ENCODE peak calls at places on chromosomes 5 and 9, in seven cellular contexts. M is CD4-positive, CD25-positive, alpha-beta regulatory T cell; Y is stomach; G is fibroblast of lung; H is heart left ventricle; R is HepG2; Z is tibial nerve. J is an unnamed sample.

GRCh38 chr9:115636596-115636995 is 517.0 kb upstream of the PAPPA start:
- DNase-seq in M (no peak), Y (no peak), G (no peak), H (no peak), R (no peak), Z (no peak), J (no peak)

GRCh38 chr9:7976167-7976755 is 176.7 kb upstream of the DMAC1 start:
- DNase-seq in M (peak; percentile 96), Y (no peak), G (peak; percentile 7), H (no peak), R (no peak), Z (no peak), J (no peak)

GRCh38 chr9:137306546-137307254 is 4.6 kb upstream of the NRARP start:
- DNase-seq in M (no peak), Y (no peak), G (no peak), H (peak; percentile 68), R (no peak), Z (no peak), J (no peak)

GRCh38 chr5:97528941-97529340 is 345.9 kb upstream of the RIOK2 start:
- DNase-seq in M (no peak), Y (no peak), G (peak; percentile 72), H (no peak), R (no peak), Z (no peak), J (no peak)

GRCh38 chr9:102985162-102985900 is 9.8 kb upstream of the CYLC2 start:
- DNase-seq in M (no peak), Y (no peak), G (no peak), H (no peak), R (no peak), Z (no peak), J (no peak)

GRCh38 chr9:89435315-89435823 is 62.5 kb downstream of the SEMA4D start:
- DNase-seq in M (peak; percentile 50), Y (peak; percentile 90), G (no peak), H (peak; percentile 46), R (no peak), Z (no peak), J (peak; percentile 86)

GRCh38 chr9:136578915-136579637 is 33.2 kb upstream of the NOTCH1 start:
- DNase-seq in M (no peak), Y (no peak), G (no peak), H (peak; percentile 76), R (no peak), Z (no peak), J (no peak)

GRCh38 chr5:36584009-36584875 is 22.2 kb upstream of the SLC1A3 start:
- DNase-seq in M (no peak), Y (no peak), G (no peak), H (no peak), R (no peak), Z (no peak), J (no peak)

GRCh38 chr9:106860731-106861584 is 2.0 kb upstream of the ZNF462 start:
- DNase-seq in M (no peak), Y (no peak), G (peak; percentile 47), H (peak; percentile 64), R (no peak), Z (peak; percentile 13), J (peak; percentile 50)

GRCh38 chr5:7320641-7321170 is 75.2 kb upstream of the ADCY2 start:
- DNase-seq in M (no peak), Y (no peak), G (peak; percentile 93), H (no peak), R (no peak), Z (no peak), J (no peak)

GRCh38 chr5:66174338-66174737 is 30.2 kb downstream of the SREK1 start:
- DNase-seq in M (peak; percentile 31), Y (no peak), G (peak; percentile 25), H (no peak), R (peak; percentile 3), Z (no peak), J (peak; percentile 18)

GRCh38 chr9:32579706-32580331 is 6.9 kb upstream of the NDUFB6 start:
- DNase-seq in M (peak; percentile 77), Y (peak; percentile 82), G (peak; percentile 20), H (peak; percentile 79), R (peak; percentile 38), Z (peak; percentile 66), J (peak; percentile 73)

GRCh38 chr5:1432296-1432695 is 12.9 kb downstream of the SLC6A3 start:
- DNase-seq in M (no peak), Y (peak; percentile 18), G (no peak), H (peak; percentile 32), R (no peak), Z (no peak), J (no peak)

DNA sequence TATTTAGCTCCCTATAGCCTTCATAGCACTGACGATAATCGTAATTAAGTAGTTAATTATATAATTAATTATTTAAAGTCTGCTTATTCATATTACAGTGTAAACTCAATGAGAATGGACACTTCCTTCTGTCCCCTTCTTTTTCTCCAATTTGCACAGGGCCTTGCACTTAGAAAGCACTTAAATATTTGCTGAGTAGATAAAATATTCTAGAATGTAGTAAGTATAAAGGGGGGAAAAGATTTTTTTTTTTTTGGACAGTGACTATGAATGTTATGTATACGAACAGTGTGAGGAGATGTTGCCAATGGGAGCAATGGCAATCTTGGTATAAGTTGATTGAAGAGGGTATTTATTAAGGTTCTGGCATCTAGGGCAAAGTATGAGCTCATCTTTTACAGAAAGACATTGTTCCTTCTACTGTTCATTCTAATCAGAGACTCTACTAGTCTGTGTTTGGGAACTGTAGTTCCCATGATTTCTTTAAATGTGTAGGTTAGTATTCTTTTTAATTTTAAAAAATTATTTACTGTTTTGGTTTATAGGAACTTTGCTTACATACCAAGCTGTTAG is 49.4 kb downstream of the YTHDC2 start:
- DNase-seq in M (no peak), Y (no peak), G (no peak), H (no peak), R (no peak), Z (no peak), J (no peak)
- H3K36me3 ChIP-seq in M (peaks cover 77% of the 10 kb centered on the region), Y (peaks cover 100% of the 10 kb centered on the region), G (peaks cover 1% of the 10 kb centered on the region), H (peaks cover 96% of the 10 kb centered on the region), R (peaks cover 5% of the 10 kb centered on the region), Z (no peaks in the 10 kb centered on the region), J (no peaks in the 10 kb centered on the region)

GRCh38 chr9:134710271-134710540 is 68.6 kb downstream of the COL5A1 start:
- DNase-seq in M (no peak), Y (no peak), G (no peak), H (no peak), R (no peak), Z (no peak), J (no peak)

GRCh38 chr9:134707031-134707680 is 65.6 kb downstream of the COL5A1 start:
- DNase-seq in M (no peak), Y (peak; percentile 51), G (peak; percentile 76), H (peak; percentile 87), R (peak; percentile 7), Z (peak; percentile 57), J (peak; percentile 92)

GRCh38 chr9:134707731-134708671 is 66.4 kb downstream of the COL5A1 start:
- DNase-seq in M (no peak), Y (no peak), G (no peak), H (peak; percentile 45), R (no peak), Z (no peak), J (no peak)

GRCh38 chr9:134709512-134710270 is 68.1 kb downstream of the COL5A1 start:
- DNase-seq in M (no peak), Y (no peak), G (peak; percentile 77), H (peak; percentile 59), R (no peak), Z (no peak), J (peak; percentile 73)

GRCh38 chr9:134708672-134709038 is 67.1 kb downstream of the COL5A1 start:
- DNase-seq in M (no peak), Y (no peak), G (no peak), H (peak; percentile 30), R (no peak), Z (no peak), J (no peak)
- H3K36me3 ChIP-seq in M (no peaks in the 10 kb centered on the region), Y (no peaks in the 10 kb centered on the region), G (peaks cover 30% of the 10 kb centered on the region), H (peaks cover 11% of the 10 kb centered on the region), R (no peaks in the 10 kb centered on the region), Z (no peaks in the 10 kb centered on the region), J (no peaks in the 10 kb centered on the region)

GRCh38 chr9:14310247-14310646 is 3.7 kb downstream of the NFIB start:
- DNase-seq in M (no peak), Y (no peak), G (no peak), H (no peak), R (no peak), Z (no peak), J (no peak)

GRCh38 chr9:14312721-14313377 is 1.1 kb downstream of the NFIB start:
- DNase-seq in M (no peak), Y (no peak), G (peak; percentile 55), H (peak; percentile 64), R (no peak), Z (no peak), J (peak; percentile 28)

GRCh38 chr9:14313951-14314423 is at the start of gene NFIB:
- DNase-seq in M (no peak), Y (peak; percentile 49), G (peak; percentile 60), H (peak; percentile 77), R (peak; percentile 60), Z (peak; percentile 15), J (peak; percentile 73)

GRCh38 chr9:14313378-14313940 is 482 bp downstream of the NFIB start:
- DNase-seq in M (no peak), Y (peak; percentile 38), G (peak; percentile 56), H (peak; percentile 60), R (no peak), Z (no peak), J (peak; percentile 41)

GRCh38 chr9:14311940-14312572 is 1.9 kb downstream of the NFIB start:
- DNase-seq in M (no peak), Y (no peak), G (no peak), H (no peak), R (no peak), Z (no peak), J (no peak)
- H3K36me3 ChIP-seq in M (no peaks in the 10 kb centered on the region), Y (peaks cover 4% of the 10 kb centered on the region), G (no peaks in the 10 kb centered on the region), H (peaks cover 3% of the 10 kb centered on the region), R (no peaks in the 10 kb centered on the region), Z (no peaks in the 10 kb centered on the region), J (no peaks in the 10 kb centered on the region)

DNA sequence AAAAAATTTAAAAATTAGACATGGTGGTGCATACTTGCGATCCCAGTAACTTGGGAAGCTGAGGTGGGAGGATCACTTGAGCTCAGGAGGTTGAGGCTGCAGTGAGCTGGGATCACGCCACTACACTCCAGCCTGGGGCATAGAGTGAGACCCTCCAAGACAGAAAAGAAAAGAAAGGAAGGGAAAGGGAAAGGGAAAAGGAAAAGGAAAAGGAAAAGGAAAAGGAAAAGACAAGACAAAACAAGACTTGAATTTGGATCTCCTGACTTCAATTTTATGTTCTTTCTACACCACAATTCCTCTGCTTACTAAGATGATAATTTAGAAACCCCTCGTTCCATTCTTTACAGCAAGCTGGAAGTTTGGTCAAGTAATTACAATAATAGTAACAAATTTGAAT is 88.1 kb downstream of the NR6A1 start:
- DNase-seq in M (no peak), Y (no peak), G (no peak), H (no peak), R (no peak), Z (no peak), J (no peak)
- H3K36me3 ChIP-seq in M (no peaks in the 10 kb centered on the region), Y (no peaks in the 10 kb centered on the region), G (no peaks in the 10 kb centered on the region), H (no peaks in the 10 kb centered on the region), R (peaks cover 3% of the 10 kb centered on the region), Z (no peaks in the 10 kb centered on the region), J (no peaks in the 10 kb centered on the region)

GRCh38 chr9:19122490-19123042 is 4.7 kb downstream of the PLIN2 start:
- DNase-seq in M (no peak), Y (no peak), G (no peak), H (no peak), R (no peak), Z (no peak), J (no peak)
- H3K36me3 ChIP-seq in M (peaks cover 44% of the 10 kb centered on the region), Y (peaks cover 76% of the 10 kb centered on the region), G (peaks cover 13% of the 10 kb centered on the region), H (peaks cover 60% of the 10 kb centered on the region), R (peaks cover 22% of the 10 kb centered on the region), Z (no peaks in the 10 kb centered on the region), J (peaks cover 13% of the 10 kb centered on the region)

GRCh38 chr5:14407746-14408175 is 173.8 kb upstream of the OTULINL start:
- DNase-seq in M (no peak), Y (no peak), G (peak; percentile 69), H (no peak), R (no peak), Z (no peak), J (no peak)
- H3K36me3 ChIP-seq in M (no peaks in the 10 kb centered on the region), Y (peaks cover 77% of the 10 kb centered on the region), G (peaks cover 28% of the 10 kb centered on the region), H (peaks cover 73% of the 10 kb centered on the region), R (peaks cover 22% of the 10 kb centered on the region), Z (no peaks in the 10 kb centered on the region), J (no peaks in the 10 kb centered on the region)